ENCODE peak calls at places on chromosome 13, in ten cellular contexts. I is iPS-NIHi11; X is stimulated activated CD4-positive, alpha-beta T cell treated with anti-CD3 and anti-CD28 coated beads, TNF-alpha, amount 100 ng/mL, for 48 hours; W is dorsolateral prefrontal cortex; O is GM23338; R is NCI-H345; A is astrocyte of the spinal cord; V is WTC11; B is foreskin keratinocyte; Y is NCI-H1694 treated with DMSO at 0.1 percent for 48 hours. C is an unnamed sample.

GRCh38 chr13:89541091-89542030 is 1806.1 kb upstream of the MIR17HG start:
- DNase-seq in R (no peak), B (no peak), V (no peak), A (no peak), X (no peak), O (no peak), I (no peak), Y (no peak), W (no peak), C (no peak)

GRCh38 chr13:112114391-112114790 is 47.4 kb downstream of the SOX1 start:
- DNase-seq in V (no peak), R (no peak), X (no peak), W (no peak), Y (no peak), A (no peak), O (no peak), I (no peak), B (no peak), C (no peak)

GRCh38 chr13:30618186-30618937 is 642 bp downstream of the USPL1 start:
- DNase-seq in R (peak), Y (no peak), W (no peak), X (peak), V (no peak), O (no peak), B (peak), I (peak), A (no peak), C (no peak)

GRCh38 chr13:20441879-20442278 is 83.8 kb downstream of the CRYL1 start:
- DNase-seq in W (no peak), R (no peak), B (peak), O (peak), X (no peak), V (no peak), I (no peak), A (peak), Y (no peak), C (no peak)

GRCh38 chr13:45179428-45179827 is 21.4 kb downstream of the KCTD4 start:
- DNase-seq in V (no peak), Y (no peak), X (no peak), O (no peak), A (peak), B (no peak), I (no peak), W (no peak), R (no peak), C (no peak)

GRCh38 chr13:48634631-48635030 is 19.1 kb upstream of the CYSLTR2 start:
- DNase-seq in R (no peak), O (no peak), A (no peak), V (no peak), W (no peak), X (no peak), Y (no peak), I (no peak), B (no peak), C (no peak)

GRCh38 chr13:41515491-41516139 is 58.3 kb downstream of the RGCC start:
- DNase-seq in W (no peak), Y (no peak), O (no peak), A (no peak), R (no peak), V (no peak), B (no peak), I (no peak), X (no peak), C (no peak)

GRCh38 chr13:39374741-39375189 is 228.2 kb downstream of the LHFPL6 start:
- DNase-seq in V (no peak), I (no peak), Y (no peak), R (no peak), A (no peak), O (no peak), X (no peak), W (no peak), B (peak), C (no peak)

GRCh38 chr13:60261432-60262351 is 98.0 kb upstream of the DIAPH3 start:
- DNase-seq in A (no peak), W (no peak), O (peak), R (peak), Y (no peak), B (no peak), V (peak), X (no peak), I (peak), C (no peak)

GRCh38 chr13:113936166-113936565 is 37.7 kb downstream of the C13orf46 start:
- DNase-seq in R (no peak), W (no peak), Y (no peak), I (no peak), O (no peak), A (no peak), B (no peak), V (no peak), X (no peak), C (no peak)

GRCh38 chr13:67229438-67230242 is 496 bp downstream of the PCDH9 start:
- DNase-seq in I (no peak), R (peak), B (peak), W (no peak), V (no peak), O (peak), X (no peak), A (no peak), Y (no peak), C (no peak)

GRCh38 chr13:45331981-45332830 is 8.8 kb downstream of the TPT1 start:
- DNase-seq in R (no peak), X (no peak), O (no peak), I (no peak), W (no peak), V (no peak), B (peak), A (peak), Y (no peak), C (no peak)

GRCh38 chr13:90675129-90675528 is 672.4 kb upstream of the MIR17HG start:
- DNase-seq in V (no peak), B (no peak), O (no peak), A (peak), W (no peak), X (no peak), Y (no peak), R (no peak), I (no peak), C (no peak)

GRCh38 chr13:99522288-99522687 is 21.0 kb downstream of the TM9SF2 start:
- DNase-seq in A (no peak), O (no peak), I (no peak), B (no peak), Y (no peak), R (no peak), X (no peak), V (no peak), W (no peak), C (no peak)

GRCh38 chr13:110017379-110017778 is 231.0 kb upstream of the IRS2 start:
- DNase-seq in R (no peak), Y (no peak), B (peak), W (no peak), O (peak), I (peak), A (peak), X (no peak), V (peak), C (no peak)

GRCh38 chr13:21837841-21838551 is 167.1 kb downstream of the FGF9 start:
- DNase-seq in I (peak), A (no peak), O (peak), R (peak), Y (no peak), X (no peak), B (no peak), W (no peak), V (no peak), C (no peak)

GRCh38 chr13:72255908-72256307 is 388.9 kb upstream of the DACH1 start:
- DNase-seq in V (peak), I (peak), B (peak), X (no peak), R (peak), O (peak), W (no peak), Y (peak), A (peak), C (no peak)

GRCh38 chr13:71360041-71360440 is 507.0 kb downstream of the DACH1 start:
- DNase-seq in V (no peak), R (no peak), Y (no peak), A (no peak), X (no peak), W (no peak), O (no peak), I (no peak), B (peak), C (no peak)

GRCh38 chr13:76813874-76814273 is 72.3 kb downstream of the KCTD12 start:
- DNase-seq in O (no peak), W (no peak), A (no peak), R (peak), I (no peak), Y (peak), X (no peak), B (peak), V (no peak), C (no peak)

GRCh38 chr13:43269037-43269476 is 245.7 kb downstream of the DNAJC15 start:
- DNase-seq in I (no peak), W (no peak), B (peak), R (no peak), V (no peak), A (peak), Y (no peak), O (no peak), X (no peak), C (no peak)

GRCh38 chr13:107806726-107807125 is 408.6 kb downstream of the LIG4 start:
- DNase-seq in X (no peak), A (no peak), W (no peak), O (no peak), Y (no peak), V (no peak), R (no peak), I (no peak), B (no peak), C (no peak)

GRCh38 chr13:24192036-24192810 is 31.7 kb downstream of the SPATA13 start:
- DNase-seq in X (no peak), I (no peak), Y (no peak), O (peak), W (no peak), R (no peak), V (no peak), B (no peak), A (no peak), C (no peak)

GRCh38 chr13:113653264-113654174 is 4.5 kb downstream of the ATP4B start:
- DNase-seq in V (peak), A (peak), I (no peak), B (peak), W (peak), X (no peak), Y (no peak), R (peak), O (no peak), C (no peak)

GRCh38 chr13:26482451-26483197 is 74.9 kb upstream of the WASF3 start:
- DNase-seq in Y (peak), I (peak), R (peak), B (peak), A (peak), W (no peak), X (peak), O (peak), V (peak), C (no peak)

GRCh38 chr13:50635504-50635903 is 208.0 kb downstream of the DLEU7 start:
- DNase-seq in R (no peak), I (no peak), V (no peak), B (no peak), A (no peak), W (no peak), X (no peak), O (no peak), Y (no peak), C (peak)

GRCh38 chr13:30376426-30377311 is 45.6 kb upstream of the UBE2L5 start:
- DNase-seq in A (no peak), V (no peak), Y (no peak), I (no peak), R (peak), B (no peak), W (no peak), O (peak), X (peak), C (no peak)

GRCh38 chr13:113077953-113078894 is 27.4 kb upstream of the F7 start:
- DNase-seq in B (no peak), V (no peak), O (no peak), W (peak), X (no peak), I (no peak), Y (peak), A (no peak), R (no peak), C (no peak)

GRCh38 chr13:91922969-91923592 is 524.7 kb downstream of the GPC5 start:
- DNase-seq in W (no peak), R (no peak), B (no peak), A (no peak), V (no peak), O (peak), I (peak), X (no peak), Y (peak), C (no peak)